ENCODE peak calls at places on chromosomes 13 and 19, in eight cellular contexts. R is activated naive CD8-positive, alpha-beta T cell treated with anti-CD3 and anti-CD28 coated beads for 36 hours; B is breast epithelium; Z is astrocyte; T is activated CD8-positive, alpha-beta T cell treated with anti-CD3 and anti-CD28 coated beads for 36 hours; W is lung microvascular endothelial cell; H is suprapubic skin; J is sigmoid colon. Y is an unnamed sample.

GRCh38 chr13:52067237-52067636 is 42.7 kb downstream of the UTP14C start:
- DNase-seq in R (no peak), B (no peak), Z (no peak), T (peak), W (peak), H (no peak), J (no peak), Y (no peak)

GRCh38 chr19:49017041-49017665 is at the start of gene LHB:
- DNase-seq in R (no peak), B (no peak), Z (no peak), T (no peak), W (no peak), H (no peak), J (no peak), Y (peak)

GRCh38 chr13:42279080-42279479 is 7.1 kb downstream of the AKAP11 start:
- DNase-seq in R (peak), B (no peak), Z (peak), T (peak), W (no peak), H (no peak), J (no peak), Y (no peak)

GRCh38 chr13:34076943-34077703 is 259.2 kb downstream of the RFC3 start:
- DNase-seq in R (no peak), B (no peak), Z (peak), T (no peak), W (peak), H (no peak), J (no peak), Y (peak)

GRCh38 chr19:57672466-57672865 is 3.7 kb downstream of the ZSCAN4 start:
- DNase-seq in R (no peak), B (no peak), Z (no peak), T (no peak), W (no peak), H (no peak), J (no peak), Y (no peak)

GRCh38 chr13:21399741-21400140 is 59.4 kb downstream of the ZDHHC20 start:
- DNase-seq in R (no peak), B (no peak), Z (peak), T (peak), W (no peak), H (no peak), J (no peak), Y (no peak)

GRCh38 chr19:13091400-13092161 is 11.1 kb downstream of the LYL1 start:
- DNase-seq in R (no peak), B (peak), Z (peak), T (no peak), W (no peak), H (no peak), J (peak), Y (peak)

GRCh38 chr13:114112826-114113322 is 19.5 kb downstream of the RASA3 start:
- DNase-seq in R (no peak), B (no peak), Z (no peak), T (no peak), W (no peak), H (peak), J (peak), Y (peak)

GRCh38 chr13:33228645-33229445 is 56.7 kb downstream of the STARD13 start:
- DNase-seq in R (no peak), B (no peak), Z (peak), T (no peak), W (peak), H (no peak), J (no peak), Y (peak)

GRCh38 chr19:55647732-55648656 is at the start of gene CCDC106:
- DNase-seq in R (peak), B (no peak), Z (peak), T (peak), W (peak), H (peak), J (peak), Y (peak)

GRCh38 chr19:7856679-7857663 is 17.2 kb downstream of the PRR36 start:
- DNase-seq in R (no peak), B (no peak), Z (no peak), T (no peak), W (no peak), H (no peak), J (no peak), Y (peak)

GRCh38 chr13:27374126-27374613 is 50.2 kb upstream of the GTF3A start:
- DNase-seq in R (no peak), B (no peak), Z (no peak), T (no peak), W (no peak), H (no peak), J (no peak), Y (no peak)

GRCh38 chr13:107788464-107789165 is 426.7 kb downstream of the LIG4 start:
- DNase-seq in R (no peak), B (no peak), Z (no peak), T (no peak), W (no peak), H (no peak), J (no peak), Y (no peak)

GRCh38 chr13:92187378-92187989 is 789.1 kb downstream of the GPC5 start:
- DNase-seq in R (no peak), B (no peak), Z (peak), T (peak), W (peak), H (no peak), J (no peak), Y (peak)

GRCh38 chr13:25806304-25806974 is 245.4 kb downstream of the SHISA2 start:
- DNase-seq in R (no peak), B (no peak), Z (peak), T (peak), W (no peak), H (no peak), J (no peak), Y (no peak)

GRCh38 chr19:9848060-9848459 is 12.9 kb downstream of the PIN1 start:
- DNase-seq in R (no peak), B (no peak), Z (no peak), T (peak), W (peak), H (no peak), J (no peak), Y (peak)

GRCh38 chr19:19123386-19123785 is 14.9 kb downstream of the TMEM161A start:
- DNase-seq in R (no peak), B (no peak), Z (no peak), T (no peak), W (no peak), H (no peak), J (no peak), Y (no peak)

GRCh38 chr19:11578342-11579142 is 1.1 kb upstream of the ACP5 start:
- DNase-seq in R (peak), B (peak), Z (no peak), T (peak), W (no peak), H (no peak), J (peak), Y (peak)

GRCh38 chr13:44967656-44968451 is 21.4 kb downstream of the NUFIP1 start:
- DNase-seq in R (no peak), B (no peak), Z (no peak), T (no peak), W (peak), H (no peak), J (no peak), Y (no peak)

Y was measured in H7.